ENCODE peak calls at places on chromosomes 13 and 19, in four cellular contexts. U is prostate gland; C is EH; S is stimulated activated CD8-positive, alpha-beta memory T cell treated with anti-CD3 and anti-CD28 coated beads, Interleukin-4, amount 100 ng/mL, for 1 hour. G is an unnamed sample.

GRCh38 chr13:93183302-93183701 is 43.3 kb upstream of the GPC6 start:
- DNase-seq in S (no peak), C (no peak), U (no peak), G (no peak)

GRCh38 chr13:61477619-61478018 is 62.0 kb upstream of the PCDH20 start:
- DNase-seq in C (no peak), U (no peak), S (no peak), G (no peak)

GRCh38 chr19:8404391-8405151 is 8.5 kb upstream of the MARCHF2 start:
- DNase-seq in S (no peak), C (no peak), U (no peak), G (no peak)

GRCh38 chr13:107730835-107731234 is 484.5 kb downstream of the LIG4 start:
- DNase-seq in U (no peak), C (no peak), S (no peak), G (no peak)

GRCh38 chr13:27455331-27455855 is 5.0 kb upstream of the MTIF3 start:
- DNase-seq in C (no peak), S (no peak), U (no peak), G (no peak)

GRCh38 chr19:2478324-2478755 is 2.4 kb downstream of the GADD45B start:
- DNase-seq in S (no peak), C (peak; percentile 69), U (peak; percentile 89), G (peak; percentile 36)

GRCh38 chr19:10286803-10287737 is at the start of gene ICAM4:
- DNase-seq in S (no peak), C (peak; percentile 37), U (no peak), G (no peak)

GRCh38 chr19:50505856-50506611 is 5.0 kb downstream of the JOSD2 start:
- DNase-seq in U (no peak), C (no peak), S (no peak), G (no peak)

GRCh38 chr13:40205771-40206240 is 460.6 kb downstream of the FOXO1 start:
- DNase-seq in C (no peak), U (no peak), S (no peak), G (no peak)

GRCh38 chr13:99251908-99252307 is 6.3 kb downstream of the GPR18 start:
- DNase-seq in S (no peak), C (no peak), U (no peak), G (no peak)

GRCh38 chr19:1082165-1082927 is 12.8 kb downstream of the POLR2E start:
- DNase-seq in U (peak; percentile 91), C (peak; percentile 47), S (no peak), G (no peak)

GRCh38 chr19:875265-875879 is 15.9 kb downstream of the CFD start:
- DNase-seq in C (no peak), U (no peak), S (no peak), G (no peak)

GRCh38 chr19:43610493-43610892 is 1.4 kb upstream of the SRRM5 start:
- DNase-seq in S (no peak), C (peak; percentile 39), U (no peak), G (no peak)

GRCh38 chr19:35641515-35642151 is at the start of gene ETV2:
- DNase-seq in C (peak; percentile 40), U (no peak), S (no peak), G (no peak)

GRCh38 chr13:34076943-34077703 is 259.2 kb downstream of the RFC3 start:
- DNase-seq in U (no peak), C (peak; percentile 89), S (no peak), G (no peak)

GRCh38 chr19:3969435-3970312 is 1.2 kb downstream of the DAPK3 start:
- DNase-seq in C (peak; percentile 93), U (no peak), S (no peak), G (no peak)

GRCh38 chr19:5293607-5294089 is 47.0 kb downstream of the PTPRS start:
- DNase-seq in S (no peak), U (peak; percentile 46), C (peak; percentile 70), G (no peak)

GRCh38 chr13:98144501-98145350 is 1.8 kb downstream of the FARP1 start:
- DNase-seq in S (no peak), U (peak; percentile 46), C (peak; percentile 87), G (no peak)

GRCh38 chr13:106210327-106210726 is 325.1 kb downstream of the EFNB2 start:
- DNase-seq in U (no peak), S (no peak), C (peak; percentile 9), G (no peak)

GRCh38 chr19:4415352-4415751 is 12.9 kb downstream of the CHAF1A start:
- DNase-seq in U (no peak), C (no peak), S (no peak), G (no peak)

GRCh38 chr13:91362908-91363307 is 15.4 kb downstream of the MIR17HG start:
- DNase-seq in C (no peak), U (no peak), S (no peak), G (no peak)

GRCh38 chr19:17741456-17741855 is 9.8 kb upstream of the FCHO1 start:
- DNase-seq in U (no peak), S (no peak), C (no peak), G (no peak)

GRCh38 chr13:91659583-91660415 is 261.4 kb downstream of the GPC5 start:
- DNase-seq in C (no peak), S (no peak), U (no peak), G (no peak)

GRCh38 chr13:60617863-60618733 is 221.1 kb downstream of the TDRD3 start:
- DNase-seq in C (peak; percentile 26), U (no peak), S (no peak), G (no peak)

GRCh38 chr19:1001538-1002166 is 1.4 kb downstream of the GRIN3B start:
- DNase-seq in S (no peak), U (no peak), C (peak; percentile 46), G (no peak)

GRCh38 chr19:34172661-34173144 is 399 bp downstream of the LSM14A start:
- DNase-seq in C (no peak), U (no peak), S (no peak), G (no peak)

GRCh38 chr19:33311326-33311682 is 9.0 kb upstream of the CEBPA start:
- DNase-seq in S (no peak), U (no peak), C (no peak), G (no peak)

GRCh38 chr19:30391554-30392551 is 19.7 kb downstream of the ZNF536 start:
- DNase-seq in U (no peak), S (no peak), C (no peak), G (no peak)

GRCh38 chr19:53704011-53704410 is 72.2 kb downstream of the DPRX start:
- DNase-seq in C (no peak), S (no peak), U (no peak), G (no peak)

GRCh38 chr13:71659427-71659826 is 207.6 kb downstream of the DACH1 start:
- DNase-seq in C (no peak), U (no peak), S (no peak), G (no peak)

GRCh38 chr19:30842926-30843325 is 470.7 kb downstream of the ZNF536 start:
- DNase-seq in U (no peak), C (no peak), S (no peak), G (no peak)

GRCh38 chr19:48915757-48916156 is 15.6 kb downstream of the NUCB1 start:
- DNase-seq in S (no peak), C (no peak), U (no peak), G (no peak)

GRCh38 chr13:43304945-43305344 is 281.6 kb downstream of the DNAJC15 start:
- DNase-seq in S (no peak), U (no peak), C (no peak), G (no peak)

GRCh38 chr13:67390462-67391093 is 160.4 kb upstream of the PCDH9 start:
- DNase-seq in S (no peak), C (no peak), U (no peak), G (no peak)

G was measured in thoracic aorta.